ENCODE peak calls at places on chromosomes 12 and 14, in five cellular contexts. C is suprapubic skin, N is tibial nerve, J is A549, V is ovary. P is an unnamed sample.
A peak's percentile ranks its signal among the peaks of the same experiment; 100 is the strongest.

GRCh38 chr12:87008785-87009184 is 752.6 kb upstream of the MGAT4C start:
- DNase-seq in C (no peak), N (no peak), J (no peak), V (no peak), P (no peak)

GRCh38 chr14:101791919-101792572 is 30.5 kb downstream of the PPP2R5C start:
- DNase-seq in C (no peak), N (no peak), J (no peak), V (no peak), P (no peak)

GRCh38 chr12:6241495-6241894 is 41.3 kb downstream of the CD9 start:
- DNase-seq in C (no peak), N (peak; percentile 36), J (no peak), V (peak; percentile 50), P (no peak)

GRCh38 chr12:21675096-21675495 is 17.5 kb upstream of the LDHB start:
- DNase-seq in C (no peak), N (no peak), J (no peak), V (no peak), P (no peak)

GRCh38 chr14:29643415-29644206 is 284.0 kb downstream of the PRKD1 start:
- DNase-seq in C (no peak), N (no peak), J (no peak), V (no peak), P (no peak)

GRCh38 chr14:64476438-64476837 is 11.1 kb downstream of the AKAP5 start:
- DNase-seq in C (no peak), N (no peak), J (no peak), V (no peak), P (no peak)

GRCh38 chr12:25155031-25155576 is 39.9 kb downstream of the DNAI7 start:
- DNase-seq in C (no peak), N (no peak), J (peak; percentile 36), V (no peak), P (no peak)

GRCh38 chr12:674272-674781 is 11.1 kb upstream of the NINJ2 start:
- DNase-seq in C (no peak), N (no peak), J (no peak), V (no peak), P (no peak)

GRCh38 chr12:27190761-27191160 is 53.3 kb upstream of the STK38L start:
- DNase-seq in C (no peak), N (no peak), J (no peak), V (no peak), P (no peak)

GRCh38 chr12:116339800-116340371 is 62.4 kb upstream of the MED13L start:
- DNase-seq in C (no peak), N (no peak), J (no peak), V (no peak), P (no peak)

GRCh38 chr14:68760771-68761170 is 32.1 kb downstream of the ZFP36L1 start:
- DNase-seq in C (no peak), N (no peak), J (no peak), V (no peak), P (no peak)

GRCh38 chr14:102539544-102540309 is 30.2 kb upstream of the ANKRD9 start:
- DNase-seq in C (no peak), N (no peak), J (no peak), V (peak; percentile 79), P (no peak)

GRCh38 chr14:51855234-51855633 is 5.2 kb upstream of the GNG2 start:
- DNase-seq in C (no peak), N (no peak), J (no peak), V (no peak), P (no peak)

GRCh38 chr12:3225796-3226180 is 148.6 kb downstream of the TSPAN9 start:
- DNase-seq in C (no peak), N (no peak), J (no peak), V (no peak), P (no peak)

GRCh38 chr14:79583738-79584405 is 627.4 kb downstream of the DIO2 start:
- DNase-seq in C (no peak), N (no peak), J (no peak), V (no peak), P (no peak)

GRCh38 chr12:5081016-5081415 is 37.3 kb downstream of the KCNA5 start:
- DNase-seq in C (no peak), N (no peak), J (no peak), V (no peak), P (no peak)

GRCh38 chr12:109937371-109937770 is 37.3 kb downstream of the TCHP start:
- DNase-seq in C (no peak), N (no peak), J (no peak), V (no peak), P (no peak)

GRCh38 chr12:123363385-123363742 is 1.3 kb downstream of the SBNO1 start:
- DNase-seq in C (no peak), N (no peak), J (peak; percentile 23), V (no peak), P (no peak)

GRCh38 chr12:70271025-70271424 is 27.8 kb downstream of the CNOT2 start:
- DNase-seq in C (no peak), N (no peak), J (no peak), V (no peak), P (no peak)

GRCh38 chr12:24948452-24948815 is 467 bp downstream of the BCAT1 start:
- DNase-seq in C (no peak), N (no peak), J (peak; percentile 31), V (no peak), P (no peak)

GRCh38 chr12:49288412-49288853 is 6.5 kb upstream of the PRPH start:
- DNase-seq in C (no peak), N (peak; percentile 47), J (peak; percentile 70), V (peak; percentile 59), P (peak; percentile 68)

GRCh38 chr12:780750-781379 is 28.5 kb downstream of the WNK1 start:
- DNase-seq in C (no peak), N (no peak), J (no peak), V (no peak), P (no peak)

GRCh38 chr12:116033765-116034164 is 243.7 kb downstream of the MED13L start:
- DNase-seq in C (no peak), N (no peak), J (no peak), V (no peak), P (no peak)

GRCh38 chr14:22650960-22651521 is 6.9 kb upstream of the OR6J1 start:
- DNase-seq in C (no peak), N (no peak), J (no peak), V (no peak), P (no peak)

DNA sequence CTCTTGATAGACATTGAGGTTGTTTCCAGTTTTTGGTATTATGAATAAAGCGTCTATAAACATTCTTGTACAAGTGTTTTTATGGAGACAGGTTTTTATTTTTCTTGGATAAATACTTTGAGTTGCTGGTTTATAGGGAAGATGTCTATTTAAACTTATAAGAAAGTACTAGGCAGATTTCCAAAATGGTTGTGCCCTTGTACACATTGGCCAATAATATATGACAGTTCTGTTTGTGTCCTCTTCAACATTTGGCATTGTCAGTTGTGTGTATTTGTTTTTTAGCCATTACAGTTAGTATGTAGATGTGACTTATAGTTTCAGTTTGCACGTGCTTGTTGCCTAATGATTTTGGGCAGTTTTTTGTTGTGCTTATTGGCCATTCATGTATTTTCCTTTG is 42.1 kb downstream of the VRK1 start:
- DNase-seq in C (no peak), N (no peak), J (no peak), V (no peak), P (no peak)
- H3K27ac ChIP-seq in C (no peak overlapping the region), N (no peak overlapping the region), J (no peak overlapping the region), V (no peak overlapping the region), P (no peak overlapping the region)

DNA sequence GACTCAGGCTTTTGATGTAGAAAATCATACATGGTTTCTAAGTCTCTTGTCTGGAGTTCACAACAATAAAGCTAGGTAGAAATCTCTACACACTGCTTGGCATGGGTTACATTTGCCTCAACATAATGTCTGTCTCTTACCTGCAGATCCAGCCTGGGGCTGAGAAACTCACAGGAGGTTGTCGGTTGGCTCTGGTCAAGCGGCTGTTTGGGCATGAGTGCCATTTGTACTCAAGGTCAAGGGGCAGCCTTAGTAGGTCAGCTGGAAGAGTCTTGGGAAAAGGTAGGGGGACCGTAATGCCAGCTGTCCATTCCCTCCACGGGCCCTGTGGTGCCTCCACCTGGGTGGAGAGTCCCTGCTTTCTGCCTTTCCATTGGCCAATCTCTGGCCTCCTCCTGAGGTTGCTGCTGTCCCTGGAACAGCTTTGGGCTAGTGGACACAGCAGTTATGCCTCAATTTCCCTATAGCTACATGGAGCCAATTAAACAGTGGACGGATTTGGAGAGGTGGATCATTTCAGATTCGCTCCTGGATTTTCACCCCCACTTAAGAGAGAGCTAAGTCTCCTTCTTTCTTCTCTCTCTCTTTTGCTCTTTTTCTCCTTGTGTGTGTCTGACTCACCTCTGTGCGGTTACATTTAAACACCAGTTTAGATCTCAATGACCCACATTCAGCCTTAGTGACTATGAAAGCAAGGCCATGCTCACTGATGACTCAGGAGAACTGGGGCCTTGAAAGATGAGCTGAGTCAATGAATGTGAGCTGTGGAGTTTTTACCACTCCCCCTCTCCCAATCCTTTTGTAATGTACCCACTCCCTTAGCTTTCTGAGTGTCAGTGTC is 132.8 kb upstream of the HIF1A start:
- DNase-seq in C (no peak), N (no peak), J (peak; percentile 95), V (no peak), P (no peak)
- TF ChIP-seq EP300 in C (no peak), N (no peak), J (peak; percentile 51), V (no peak), P (no peak)

GRCh38 chr14:90517431-90517841 is 120.6 kb downstream of the CALM1 start:
- DNase-seq in C (no peak), N (no peak), J (no peak), V (no peak), P (no peak)

GRCh38 chr14:90520326-90520725 is 123.5 kb downstream of the CALM1 start:
- DNase-seq in C (no peak), N (no peak), J (no peak), V (peak; percentile 44), P (no peak)

GRCh38 chr14:90518075-90518940 is 121.5 kb downstream of the CALM1 start:
- DNase-seq in C (no peak), N (no peak), J (no peak), V (peak; percentile 57), P (peak; percentile 81)

GRCh38 chr14:90519262-90519920 is 122.6 kb downstream of the CALM1 start:
- DNase-seq in C (no peak), N (no peak), J (no peak), V (no peak), P (no peak)

DNA sequence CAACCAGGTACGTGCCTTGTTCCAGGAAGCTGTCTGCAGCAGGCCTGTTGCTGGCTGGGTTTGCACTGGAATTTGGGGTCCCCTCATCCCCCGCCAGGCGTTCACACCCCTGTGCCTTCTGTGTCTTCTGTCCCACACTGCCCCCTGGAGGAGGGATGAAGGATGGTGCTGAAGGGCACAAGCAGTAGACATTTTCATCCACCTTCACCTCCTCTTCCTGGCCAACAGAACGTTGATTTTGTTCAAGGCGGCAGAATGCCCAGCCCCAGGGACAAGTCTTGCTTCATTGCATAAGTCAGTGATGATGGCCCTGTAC is 122.1 kb downstream of the CALM1 start:
- DNase-seq in C (no peak), N (no peak), J (no peak), V (peak; percentile 51), P (no peak)
- H3K27ac ChIP-seq in C (no peak overlapping the region), N (no peak overlapping the region), J (no peak overlapping the region), V (no peak overlapping the region), P (peak overlapping the region; percentile 84)

DNA sequence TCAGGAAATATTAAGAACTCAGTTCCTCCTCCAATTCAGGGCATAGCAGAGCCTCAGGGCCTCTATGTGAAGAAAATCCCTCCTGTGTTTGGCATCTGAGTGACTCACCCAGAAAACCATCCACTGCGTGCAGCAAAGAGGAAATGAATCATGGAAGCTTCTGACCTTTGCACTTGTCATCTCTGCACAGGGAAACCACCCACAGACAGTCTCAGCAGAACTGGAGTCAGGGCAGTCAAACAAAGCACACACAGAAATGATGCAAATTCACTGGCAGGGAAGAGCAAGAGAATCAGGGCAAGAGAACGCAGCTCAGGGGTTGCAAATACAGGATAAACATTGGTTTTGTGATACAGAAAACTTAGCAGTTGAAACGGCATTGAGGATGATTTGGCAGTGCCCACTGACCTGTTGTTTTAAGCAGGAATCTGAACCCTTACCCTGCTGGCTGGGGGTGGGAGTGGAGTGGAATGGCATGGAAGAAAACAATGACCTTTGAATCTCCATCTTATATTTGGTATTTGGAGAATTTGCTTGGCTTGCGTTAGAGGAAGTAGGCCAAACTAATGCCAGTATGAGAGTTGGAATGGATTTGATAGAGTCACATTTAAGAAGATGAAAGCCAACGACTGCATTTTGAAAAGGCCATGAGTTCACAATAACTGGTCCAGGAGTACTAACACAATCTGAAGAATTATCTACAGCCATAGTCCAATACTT is 53.5 kb downstream of the PHLDA1 start:
- DNase-seq in C (no peak), N (peak; percentile 33), J (peak; percentile 94), V (no peak), P (peak; percentile 75)
- TF ChIP-seq EP300 in C (peak; percentile 58), N (peak; percentile 76), J (peak; percentile 99), V (no peak), P (no peak)

P was measured in sigmoid colon.